ENCODE peak calls at places on chromosomes 11 and 22, in seven cellular contexts. L, K, U, P, N, D and S are unnamed samples.

GRCh38 chr11:34331736-34332135 is 26.1 kb downstream of the ABTB2 start:
- DNase-seq in L (no peak), K (no peak), U (no peak), P (no peak), N (no peak), D (no peak), S (no peak)

GRCh38 chr11:2135648-2136201 is 3.5 kb downstream of the IGF2 start:
- DNase-seq in L (peak), K (no peak), U (no peak), P (no peak), N (no peak), D (no peak), S (no peak)

GRCh38 chr22:29717789-29718188 is 2.0 kb upstream of the CABP7 start:
- DNase-seq in L (no peak), K (no peak), U (no peak), P (no peak), N (peak), D (peak), S (no peak)

GRCh38 chr22:38832005-38832978 is 11.5 kb downstream of the NPTXR start:
- DNase-seq in L (no peak), K (no peak), U (no peak), P (no peak), N (no peak), D (peak), S (no peak)

GRCh38 chr11:106493751-106494150 is 416.3 kb downstream of the AASDHPPT start:
- DNase-seq in L (no peak), K (no peak), U (no peak), P (no peak), N (no peak), D (no peak), S (no peak)

GRCh38 chr11:102318469-102318868 is 1.2 kb downstream of the BIRC3 start:
- DNase-seq in L (no peak), K (peak), U (no peak), P (no peak), N (no peak), D (no peak), S (no peak)

GRCh38 chr22:41078975-41079374 is 13.4 kb upstream of the EP300 start:
- DNase-seq in L (no peak), K (no peak), U (no peak), P (no peak), N (no peak), D (no peak), S (no peak)

GRCh38 chr11:46367916-46368267 is 13.6 kb upstream of the MDK start:
- DNase-seq in L (no peak), K (no peak), U (no peak), P (no peak), N (no peak), D (no peak), S (no peak)

GRCh38 chr22:36368359-36368983 is 19.3 kb downstream of the MYH9 start:
- DNase-seq in L (no peak), K (no peak), U (peak), P (no peak), N (no peak), D (no peak), S (peak)

GRCh38 chr22:25729016-25729415 is 13.0 kb upstream of the MYO18B start:
- DNase-seq in L (no peak), K (no peak), U (no peak), P (no peak), N (no peak), D (no peak), S (no peak)

GRCh38 chr11:17735823-17736772 is 1.5 kb downstream of the KCNC1 start:
- DNase-seq in L (peak), K (no peak), U (no peak), P (no peak), N (peak), D (peak), S (no peak)

GRCh38 chr11:119496453-119496852 is 73.5 kb upstream of the THY1 start:
- DNase-seq in L (no peak), K (no peak), U (no peak), P (no peak), N (no peak), D (no peak), S (no peak)

GRCh38 chr11:75073459-75074190 is 23.1 kb downstream of the OR2AT4 start:
- DNase-seq in L (no peak), K (no peak), U (peak), P (no peak), N (no peak), D (no peak), S (no peak)

GRCh38 chr11:102226702-102227101 is 90.6 kb upstream of the BIRC3 start:
- DNase-seq in L (no peak), K (no peak), U (no peak), P (no peak), N (no peak), D (no peak), S (no peak)

GRCh38 chr11:115226556-115226955 is 277.7 kb downstream of the CADM1 start:
- DNase-seq in L (no peak), K (no peak), U (peak), P (no peak), N (no peak), D (no peak), S (no peak)

GRCh38 chr11:8098879-8099278 is 17.9 kb downstream of the TUB start:
- DNase-seq in L (no peak), K (no peak), U (no peak), P (peak), N (no peak), D (no peak), S (no peak)

GRCh38 chr11:118401880-118402590 is 629 bp downstream of the ATP5MG start:
- DNase-seq in L (no peak), K (no peak), U (no peak), P (no peak), N (no peak), D (no peak), S (no peak)

GRCh38 chr22:50189849-50190181 is 4.1 kb downstream of the TRABD start:
- DNase-seq in L (peak), K (no peak), U (no peak), P (peak), N (no peak), D (no peak), S (no peak)

GRCh38 chr11:128830836-128831780 is 36.0 kb downstream of the KCNJ1 start:
- DNase-seq in L (peak), K (peak), U (peak), P (peak), N (peak), D (peak), S (peak)

GRCh38 chr11:88051386-88051785 is 123.9 kb downstream of the RAB38 start:
- DNase-seq in L (no peak), K (no peak), U (no peak), P (no peak), N (no peak), D (no peak), S (peak)

GRCh38 chr22:47816121-47816915 is 1053.9 kb downstream of the TBC1D22A start:
- DNase-seq in L (no peak), K (no peak), U (no peak), P (no peak), N (no peak), D (no peak), S (no peak)

GRCh38 chr11:66039765-66040164 is 9.2 kb downstream of the GAL3ST3 start:
- DNase-seq in L (no peak), K (no peak), U (no peak), P (no peak), N (no peak), D (no peak), S (no peak)

GRCh38 chr11:121374286-121374985 is 77.7 kb upstream of the SORL1 start:
- DNase-seq in L (no peak), K (no peak), U (no peak), P (no peak), N (no peak), D (no peak), S (no peak)

GRCh38 chr11:120842195-120842594 is 181.7 kb upstream of the TBCEL start:
- DNase-seq in L (no peak), K (no peak), U (no peak), P (no peak), N (no peak), D (no peak), S (no peak)

GRCh38 chr11:35207471-35208403 is 68.8 kb downstream of the CD44 start:
- DNase-seq in L (no peak), K (no peak), U (no peak), P (no peak), N (no peak), D (no peak), S (no peak)

GRCh38 chr11:75762885-75763284 is 5.7 kb upstream of the DGAT2 start:
- DNase-seq in L (no peak), K (no peak), U (no peak), P (no peak), N (no peak), D (no peak), S (no peak)

GRCh38 chr22:47174671-47175111 is 412.2 kb downstream of the TBC1D22A start:
- DNase-seq in L (peak), K (no peak), U (no peak), P (no peak), N (no peak), D (no peak), S (no peak)

GRCh38 chr11:35166369-35167360 is 27.7 kb downstream of the CD44 start:
- DNase-seq in L (no peak), K (no peak), U (no peak), P (no peak), N (no peak), D (no peak), S (peak)

GRCh38 chr22:39617342-39617741 is 46.8 kb downstream of the CACNA1I start:
- DNase-seq in L (no peak), K (no peak), U (no peak), P (no peak), N (no peak), D (no peak), S (no peak)

GRCh38 chr11:73982595-73982989 is at the start of gene UCP2:
- DNase-seq in L (peak), K (peak), U (peak), P (no peak), N (peak), D (peak), S (peak)

GRCh38 chr11:120527111-120527748 is 15.7 kb downstream of the GRIK4 start:
- DNase-seq in L (peak), K (no peak), U (no peak), P (no peak), N (no peak), D (no peak), S (no peak)

GRCh38 chr11:34413263-34413662 is 25.5 kb upstream of the CAT start:
- DNase-seq in L (no peak), K (no peak), U (no peak), P (no peak), N (no peak), D (no peak), S (no peak)